ENCODE peak calls at places on chromosomes 16 and 17, in six cellular contexts. One of them, this sample, is unnamed.
A peak's percentile ranks its signal among the peaks of the same experiment; 100 is the strongest.

GRCh38 chr17:65565559-65565958 is 4.1 kb upstream of the AXIN2 start:
- DNase-seq in endothelial cell of umbilical vein: no peak
- DNase-seq in GM12865: no peak
- DNase-seq in cardiac fibroblast: no peak
- DNase-seq in adrenal gland: no peak
- DNase-seq in mucosa of descending colon: no peak
- DNase-seq in this sample: no peak

GRCh38 chr17:17859909-17860760 is 23.3 kb upstream of the SREBF1 start:
- DNase-seq in endothelial cell of umbilical vein: peak; percentile 59
- DNase-seq in GM12865: peak; percentile 69
- DNase-seq in cardiac fibroblast: peak; percentile 65
- DNase-seq in adrenal gland: peak; percentile 68
- DNase-seq in mucosa of descending colon: peak; percentile 75
- DNase-seq in this sample: no peak

GRCh38 chr16:80804451-80805383 is at the start of gene CDYL2:
- DNase-seq in endothelial cell of umbilical vein: no peak
- DNase-seq in GM12865: peak; percentile 70
- DNase-seq in cardiac fibroblast: peak; percentile 51
- DNase-seq in adrenal gland: peak; percentile 23
- DNase-seq in mucosa of descending colon: peak; percentile 61
- DNase-seq in this sample: no peak

GRCh38 chr16:63512910-63513309 is 1476.7 kb upstream of the CDH8 start:
- DNase-seq in endothelial cell of umbilical vein: no peak
- DNase-seq in GM12865: no peak
- DNase-seq in cardiac fibroblast: no peak
- DNase-seq in adrenal gland: no peak
- DNase-seq in mucosa of descending colon: no peak
- DNase-seq in this sample: no peak

GRCh38 chr17:67689534-67690177 is 28.1 kb upstream of the NOL11 start:
- DNase-seq in endothelial cell of umbilical vein: peak; percentile 76
- DNase-seq in GM12865: peak; percentile 87
- DNase-seq in cardiac fibroblast: peak; percentile 82
- DNase-seq in adrenal gland: peak; percentile 38
- DNase-seq in mucosa of descending colon: peak; percentile 82
- DNase-seq in this sample: peak; percentile 71

GRCh38 chr16:84509032-84509950 is 4.8 kb upstream of the MEAK7 start:
- DNase-seq in endothelial cell of umbilical vein: no peak
- DNase-seq in GM12865: peak; percentile 17
- DNase-seq in cardiac fibroblast: no peak
- DNase-seq in adrenal gland: no peak
- DNase-seq in mucosa of descending colon: no peak
- DNase-seq in this sample: no peak

GRCh38 chr16:31577411-31577810 is 49.7 kb downstream of the AHSP start:
- DNase-seq in endothelial cell of umbilical vein: no peak
- DNase-seq in GM12865: no peak
- DNase-seq in cardiac fibroblast: no peak
- DNase-seq in adrenal gland: no peak
- DNase-seq in mucosa of descending colon: no peak
- DNase-seq in this sample: no peak

GRCh38 chr17:75521951-75522727 is 3.4 kb upstream of the LLGL2 start:
- DNase-seq in endothelial cell of umbilical vein: no peak
- DNase-seq in GM12865: no peak
- DNase-seq in cardiac fibroblast: no peak
- DNase-seq in adrenal gland: no peak
- DNase-seq in mucosa of descending colon: no peak
- DNase-seq in this sample: no peak

GRCh38 chr17:42340691-42341127 is 47.5 kb downstream of the STAT3 start:
- DNase-seq in endothelial cell of umbilical vein: no peak
- DNase-seq in GM12865: peak; percentile 74
- DNase-seq in cardiac fibroblast: no peak
- DNase-seq in adrenal gland: no peak
- DNase-seq in mucosa of descending colon: no peak
- DNase-seq in this sample: no peak

GRCh38 chr17:40534431-40535189 is 30.7 kb downstream of the CCR7 start:
- DNase-seq in endothelial cell of umbilical vein: no peak
- DNase-seq in GM12865: no peak
- DNase-seq in cardiac fibroblast: peak; percentile 58
- DNase-seq in adrenal gland: peak; percentile 15
- DNase-seq in mucosa of descending colon: no peak
- DNase-seq in this sample: no peak

GRCh38 chr17:56499799-56500388 is 93.6 kb upstream of the NOG start:
- DNase-seq in endothelial cell of umbilical vein: peak; percentile 47
- DNase-seq in GM12865: peak; percentile 38
- DNase-seq in cardiac fibroblast: peak; percentile 7
- DNase-seq in adrenal gland: no peak
- DNase-seq in mucosa of descending colon: peak; percentile 45
- DNase-seq in this sample: peak; percentile 45

GRCh38 chr17:19652595-19652994 is 4.0 kb downstream of the ALDH3A2 start:
- DNase-seq in endothelial cell of umbilical vein: no peak
- DNase-seq in GM12865: no peak
- DNase-seq in cardiac fibroblast: peak; percentile 56
- DNase-seq in adrenal gland: no peak
- DNase-seq in mucosa of descending colon: no peak
- DNase-seq in this sample: no peak

GRCh38 chr16:30065943-30066881 is 652 bp downstream of the ALDOA start:
- DNase-seq in endothelial cell of umbilical vein: no peak
- DNase-seq in GM12865: no peak
- DNase-seq in cardiac fibroblast: peak; percentile 70
- DNase-seq in adrenal gland: peak; percentile 75
- DNase-seq in mucosa of descending colon: peak; percentile 39
- DNase-seq in this sample: no peak

GRCh38 chr16:84726670-84727467 is 27.1 kb downstream of the USP10 start:
- DNase-seq in endothelial cell of umbilical vein: no peak
- DNase-seq in GM12865: peak; percentile 75
- DNase-seq in cardiac fibroblast: no peak
- DNase-seq in adrenal gland: no peak
- DNase-seq in mucosa of descending colon: peak; percentile 51
- DNase-seq in this sample: no peak

GRCh38 chr16:68082596-68083238 is 2.5 kb upstream of the NFATC3 start:
- DNase-seq in endothelial cell of umbilical vein: no peak
- DNase-seq in GM12865: no peak
- DNase-seq in cardiac fibroblast: no peak
- DNase-seq in adrenal gland: no peak
- DNase-seq in mucosa of descending colon: no peak
- DNase-seq in this sample: no peak

GRCh38 chr16:10256855-10257641 is 74.8 kb upstream of the GRIN2A start:
- DNase-seq in endothelial cell of umbilical vein: peak; percentile 7
- DNase-seq in GM12865: peak; percentile 75
- DNase-seq in cardiac fibroblast: peak; percentile 40
- DNase-seq in adrenal gland: peak; percentile 52
- DNase-seq in mucosa of descending colon: peak; percentile 13
- DNase-seq in this sample: no peak

GRCh38 chr17:7956208-7956965 is 24.4 kb downstream of the CNTROB start:
- DNase-seq in endothelial cell of umbilical vein: peak; percentile 25
- DNase-seq in GM12865: no peak
- DNase-seq in cardiac fibroblast: peak; percentile 93
- DNase-seq in adrenal gland: no peak
- DNase-seq in mucosa of descending colon: peak; percentile 13
- DNase-seq in this sample: no peak

GRCh38 chr17:2157081-2157480 is 102.2 kb downstream of the HIC1 start:
- DNase-seq in endothelial cell of umbilical vein: no peak
- DNase-seq in GM12865: no peak
- DNase-seq in cardiac fibroblast: peak; percentile 65
- DNase-seq in adrenal gland: no peak
- DNase-seq in mucosa of descending colon: no peak
- DNase-seq in this sample: no peak

GRCh38 chr17:48562934-48563333 is 15.2 kb downstream of the HOXB4 start:
- DNase-seq in endothelial cell of umbilical vein: no peak
- DNase-seq in GM12865: no peak
- DNase-seq in cardiac fibroblast: no peak
- DNase-seq in adrenal gland: no peak
- DNase-seq in mucosa of descending colon: no peak
- DNase-seq in this sample: no peak
- H3K4me3 ChIP-seq in endothelial cell of umbilical vein: no peak overlapping the region
- H3K4me3 ChIP-seq in GM12865: no peak overlapping the region
- H3K4me3 ChIP-seq in cardiac fibroblast: no peak overlapping the region
- H3K4me3 ChIP-seq in adrenal gland: no peak overlapping the region
- H3K4me3 ChIP-seq in mucosa of descending colon: no peak overlapping the region
- H3K4me3 ChIP-seq in this sample: peak overlapping the region; percentile 51

GRCh38 chr16:69327585-69328310 is 2.6 kb downstream of the PDF start:
- DNase-seq in endothelial cell of umbilical vein: no peak
- DNase-seq in GM12865: no peak
- DNase-seq in cardiac fibroblast: no peak
- DNase-seq in adrenal gland: no peak
- DNase-seq in mucosa of descending colon: no peak
- DNase-seq in this sample: no peak

GRCh38 chr16:69324013-69324531 is 6.3 kb downstream of the PDF start:
- DNase-seq in endothelial cell of umbilical vein: no peak
- DNase-seq in GM12865: no peak
- DNase-seq in cardiac fibroblast: no peak
- DNase-seq in adrenal gland: peak; percentile 74
- DNase-seq in mucosa of descending colon: peak; percentile 73
- DNase-seq in this sample: no peak

GRCh38 chr16:69324585-69325253 is 5.7 kb downstream of the PDF start:
- DNase-seq in endothelial cell of umbilical vein: no peak
- DNase-seq in GM12865: no peak
- DNase-seq in cardiac fibroblast: no peak
- DNase-seq in adrenal gland: no peak
- DNase-seq in mucosa of descending colon: no peak
- DNase-seq in this sample: no peak

GRCh38 chr16:69326172-69326873 is 4.1 kb downstream of the PDF start:
- DNase-seq in endothelial cell of umbilical vein: no peak
- DNase-seq in GM12865: no peak
- DNase-seq in cardiac fibroblast: no peak
- DNase-seq in adrenal gland: no peak
- DNase-seq in mucosa of descending colon: peak; percentile 70
- DNase-seq in this sample: no peak

DNA sequence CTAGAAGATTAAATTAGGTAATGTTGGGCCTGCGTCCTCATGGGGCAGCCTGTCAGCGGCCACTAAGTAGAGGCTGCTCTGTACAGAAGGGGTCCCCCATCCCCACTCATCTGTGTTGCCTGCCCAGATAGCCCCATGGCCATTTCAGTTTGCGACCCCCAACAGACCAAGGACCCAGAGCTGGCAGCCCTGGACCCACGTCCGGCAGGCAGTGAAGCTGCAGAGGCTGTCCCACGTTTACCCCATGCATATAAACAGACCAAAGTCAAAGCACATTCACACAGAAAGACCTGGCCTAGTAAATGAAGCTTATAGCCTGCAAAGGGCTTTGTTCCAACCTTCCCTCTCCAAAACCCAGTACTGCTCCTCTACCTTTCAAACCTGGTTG is 4.6 kb downstream of the PDF start:
- DNase-seq in endothelial cell of umbilical vein: no peak
- DNase-seq in GM12865: no peak
- DNase-seq in cardiac fibroblast: no peak
- DNase-seq in adrenal gland: no peak
- DNase-seq in mucosa of descending colon: no peak
- DNase-seq in this sample: no peak
- H3K4me3 ChIP-seq in endothelial cell of umbilical vein: no peak overlapping the region
- H3K4me3 ChIP-seq in GM12865: no peak overlapping the region
- H3K4me3 ChIP-seq in cardiac fibroblast: no peak overlapping the region
- H3K4me3 ChIP-seq in adrenal gland: no peak overlapping the region
- H3K4me3 ChIP-seq in mucosa of descending colon: no peak overlapping the region
- H3K4me3 ChIP-seq in this sample: no peak overlapping the region

GRCh38 chr17:73007447-73007846 is 85.0 kb downstream of the SLC39A11 start:
- DNase-seq in endothelial cell of umbilical vein: no peak
- DNase-seq in GM12865: no peak
- DNase-seq in cardiac fibroblast: peak; percentile 42
- DNase-seq in adrenal gland: no peak
- DNase-seq in mucosa of descending colon: no peak
- DNase-seq in this sample: no peak
- H3K4me3 ChIP-seq in endothelial cell of umbilical vein: no peak overlapping the region
- H3K4me3 ChIP-seq in GM12865: no peak overlapping the region
- H3K4me3 ChIP-seq in cardiac fibroblast: no peak overlapping the region
- H3K4me3 ChIP-seq in adrenal gland: no peak overlapping the region
- H3K4me3 ChIP-seq in mucosa of descending colon: no peak overlapping the region
- H3K4me3 ChIP-seq in this sample: no peak overlapping the region

GRCh38 chr17:5019475-5019956 is 15.7 kb downstream of the SLC52A1 start:
- DNase-seq in endothelial cell of umbilical vein: no peak
- DNase-seq in GM12865: peak; percentile 44
- DNase-seq in cardiac fibroblast: no peak
- DNase-seq in adrenal gland: no peak
- DNase-seq in mucosa of descending colon: no peak
- DNase-seq in this sample: no peak
- H3K4me3 ChIP-seq in endothelial cell of umbilical vein: no peak overlapping the region
- H3K4me3 ChIP-seq in GM12865: no peak overlapping the region
- H3K4me3 ChIP-seq in cardiac fibroblast: no peak overlapping the region
- H3K4me3 ChIP-seq in adrenal gland: no peak overlapping the region
- H3K4me3 ChIP-seq in mucosa of descending colon: no peak overlapping the region
- H3K4me3 ChIP-seq in this sample: no peak overlapping the region

This sample was measured in Jurkat, Clone E6-1.